ENCODE peak calls at places on chromosomes 2 and 18, in five cellular contexts. R is adrenal gland, E is prostate gland, W is uterus, U is endothelial cell of umbilical vein. B is an unnamed sample.

GRCh38 chr2:149741646-149742045 is 154.1 kb upstream of the MMADHC start:
- DNase-seq in U (peak; percentile 60), W (no peak), R (no peak), E (no peak), B (no peak)

GRCh38 chr2:66962625-66963207 is 434.4 kb upstream of the ETAA1 start:
- DNase-seq in W (peak; percentile 59), E (no peak), U (no peak), R (no peak), B (no peak)

GRCh38 chr2:28273751-28274150 is 118.9 kb upstream of the FOSL2 start:
- DNase-seq in R (no peak), U (no peak), E (no peak), W (no peak), B (no peak)

GRCh38 chr2:175690113-175690716 is 311.9 kb downstream of the LNPK start:
- DNase-seq in W (peak; percentile 22), U (peak; percentile 81), R (peak; percentile 26), E (peak; percentile 41), B (peak; percentile 50)

GRCh38 chr2:128445533-128445900 is 126.8 kb upstream of the HS6ST1 start:
- DNase-seq in E (no peak), R (peak; percentile 2), W (peak; percentile 6), U (no peak), B (peak; percentile 82)

GRCh38 chr2:235765181-235765820 is 271.5 kb downstream of the AGAP1 start:
- DNase-seq in W (peak; percentile 51), R (peak; percentile 37), E (no peak), U (no peak), B (no peak)

GRCh38 chr2:129744649-129745048 is 234.8 kb upstream of the RAB6C start:
- DNase-seq in R (no peak), U (no peak), E (no peak), W (no peak), B (peak; percentile 38)

GRCh38 chr2:150165988-150166965 is 321.2 kb downstream of the RND3 start:
- DNase-seq in U (peak; percentile 59), W (no peak), E (peak; percentile 64), R (no peak), B (no peak)

GRCh38 chr2:236085647-236086046 is 82.5 kb downstream of the GBX2 start:
- DNase-seq in R (no peak), E (no peak), W (no peak), U (no peak), B (no peak)

GRCh38 chr2:128069769-128070168 is 21.2 kb upstream of the UGGT1 start:
- DNase-seq in W (no peak), E (peak; percentile 18), R (peak; percentile 56), U (peak; percentile 55), B (no peak)

GRCh38 chr18:56721491-56721890 is 70.3 kb downstream of the WDR7 start:
- DNase-seq in R (no peak), W (no peak), E (no peak), U (no peak), B (no peak)

GRCh38 chr2:42238644-42239288 is 69.6 kb downstream of the EML4 start:
- DNase-seq in R (peak; percentile 51), W (peak; percentile 26), E (peak; percentile 10), U (peak; percentile 13), B (peak; percentile 33)

GRCh38 chr2:219125225-219125885 is 35.3 kb downstream of the NHEJ1 start:
- DNase-seq in W (peak; percentile 61), E (no peak), U (no peak), R (peak; percentile 95), B (peak; percentile 89)

GRCh38 chr2:181632733-181633401 is 24.0 kb downstream of the CERKL start:
- DNase-seq in R (no peak), E (no peak), W (no peak), U (no peak), B (no peak)

GRCh38 chr2:96236882-96237281 is 28.3 kb upstream of the STARD7 start:
- DNase-seq in E (no peak), W (no peak), R (no peak), U (no peak), B (no peak)

GRCh38 chr2:719734-720133 is 42.5 kb upstream of the TMEM18 start:
- DNase-seq in E (no peak), W (no peak), R (no peak), U (no peak), B (peak; percentile 72)

GRCh38 chr2:73071452-73072399 is at the start of gene SFXN5:
- DNase-seq in E (peak; percentile 93), R (peak; percentile 97), U (peak; percentile 94), W (peak; percentile 96), B (peak; percentile 97)

GRCh38 chr18:32624182-32624723 is 148.6 kb downstream of the KLHL14 start:
- DNase-seq in W (no peak), R (no peak), E (no peak), U (no peak), B (no peak)

GRCh38 chr2:69774984-69775982 is 33.3 kb downstream of the ANXA4 start:
- DNase-seq in W (no peak), R (no peak), U (peak; percentile 23), E (no peak), B (no peak)

GRCh38 chr18:78773303-78773755 is 206.3 kb upstream of the SALL3 start:
- DNase-seq in W (no peak), R (no peak), E (no peak), U (no peak), B (no peak)
- H3K9me3 ChIP-seq in W (no peaks in the 10 kb centered on the region), R (no peaks in the 10 kb centered on the region), E (no peaks in the 10 kb centered on the region), U (peaks cover 5% of the 10 kb centered on the region), B (no peaks in the 10 kb centered on the region)

GRCh38 chr2:204541637-204542036 is 3.6 kb upstream of the PARD3B start:
- DNase-seq in E (no peak), R (no peak), W (no peak), U (no peak), B (no peak)

GRCh38 chr2:204545861-204546773 is 842 bp downstream of the PARD3B start:
- DNase-seq in W (no peak), U (peak; percentile 29), R (peak; percentile 13), E (peak; percentile 10), B (peak; percentile 20)

GRCh38 chr2:204542967-204543608 is 2.2 kb upstream of the PARD3B start:
- DNase-seq in E (no peak), W (no peak), U (no peak), R (no peak), B (no peak)

GRCh38 chr2:204550738-204551137 is 5.5 kb downstream of the PARD3B start:
- DNase-seq in R (no peak), W (no peak), E (no peak), U (no peak), B (no peak)

GRCh38 chr2:204544961-204545860 is at the start of gene PARD3B:
- DNase-seq in U (peak; percentile 74), E (peak; percentile 45), W (peak; percentile 44), R (peak; percentile 61), B (peak; percentile 72)
- TF ChIP-seq POLR2A in U (no peak), E (no peak), W (no peak), R (no peak), B (no peak)

GRCh38 chr2:112626604-112627059 is 19.1 kb upstream of the SLC20A1 start:
- DNase-seq in W (peak; percentile 44), E (peak; percentile 34), R (peak; percentile 51), U (peak; percentile 86), B (peak; percentile 52)

GRCh38 chr2:112629823-112630222 is 15.9 kb upstream of the SLC20A1 start:
- DNase-seq in W (no peak), R (no peak), U (no peak), E (no peak), B (no peak)

GRCh38 chr2:112629224-112629623 is 16.5 kb upstream of the SLC20A1 start:
- DNase-seq in U (no peak), E (no peak), R (no peak), W (no peak), B (no peak)

GRCh38 chr2:112625474-112626114 is 20.1 kb upstream of the SLC20A1 start:
- DNase-seq in E (no peak), R (no peak), U (no peak), W (no peak), B (no peak)

DNA sequence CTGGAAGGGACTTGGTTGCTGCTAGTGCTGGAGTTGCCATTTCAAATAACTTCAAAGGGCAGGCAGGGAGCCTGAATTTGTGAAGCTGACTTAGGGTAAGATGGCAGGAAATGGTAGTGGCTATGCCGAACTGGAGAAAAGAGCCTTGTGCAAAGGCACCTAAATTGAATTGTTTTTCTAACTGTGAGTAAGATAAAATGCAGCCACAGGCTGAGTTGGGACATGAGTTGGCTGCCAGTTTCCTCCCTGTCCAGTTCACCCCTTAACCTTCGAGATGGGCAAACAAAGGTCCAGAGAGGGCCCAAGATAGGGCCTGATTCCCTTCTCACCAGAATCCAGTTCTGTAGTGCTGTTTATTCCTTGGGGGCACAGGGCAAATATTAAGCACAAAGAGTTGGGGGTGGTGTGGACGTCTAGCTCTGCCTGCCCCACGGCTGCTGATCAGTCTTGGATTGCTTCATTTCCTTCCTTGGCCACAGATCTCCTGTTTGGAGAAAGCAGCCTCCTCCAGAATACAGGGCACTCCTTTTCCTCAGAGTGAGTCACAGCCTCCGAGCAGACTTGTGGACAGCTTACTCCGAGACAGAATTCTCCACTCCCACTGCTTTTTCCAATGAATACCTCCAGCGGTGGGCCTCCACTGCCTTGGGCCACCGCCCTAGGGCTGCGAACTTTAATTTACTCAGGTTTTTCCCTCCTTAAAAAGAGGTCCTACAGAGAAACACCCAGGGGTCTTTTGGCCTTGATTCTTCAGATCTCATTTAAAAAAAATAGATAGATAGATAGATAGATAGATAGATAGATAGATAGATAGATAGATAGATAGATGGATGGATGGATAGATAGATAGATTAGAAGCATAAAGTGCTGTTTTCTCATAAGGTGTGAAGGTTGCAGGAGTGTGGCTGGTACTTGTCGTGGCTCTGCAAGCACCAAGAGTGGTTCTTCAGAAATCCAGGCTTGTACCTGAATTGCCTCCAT is 18.4 kb upstream of the SLC20A1 start:
- DNase-seq in R (peak; percentile 42), W (peak; percentile 66), E (no peak), U (peak; percentile 95), B (no peak)
- H3K4me3 ChIP-seq in R (no peak overlapping the region), W (no peak overlapping the region), E (no peak overlapping the region), U (peak overlapping the region; percentile 14), B (no peak overlapping the region)

DNA sequence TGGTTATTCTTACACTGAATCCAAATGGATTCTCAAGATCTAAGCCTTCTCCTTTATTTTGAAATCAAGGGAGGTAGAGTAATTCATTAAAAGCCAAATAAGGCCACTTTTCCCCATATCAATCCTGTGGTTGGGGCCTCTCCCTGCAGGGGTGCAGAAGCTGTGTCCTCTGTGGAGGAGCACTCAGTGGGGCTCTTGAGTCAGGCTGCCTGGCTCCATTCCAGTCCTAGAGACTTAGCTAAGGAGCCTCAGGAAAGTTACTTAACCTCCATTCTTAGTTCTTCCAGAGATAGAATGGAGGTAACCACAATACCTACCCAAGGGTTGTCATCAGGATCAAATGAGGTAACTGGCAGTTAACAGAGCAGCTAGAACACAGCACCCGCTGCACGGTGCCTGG is 564.3 kb downstream of the CMPK2 start:
- DNase-seq in E (no peak), U (no peak), R (no peak), W (no peak), B (no peak)
- H3K9me3 ChIP-seq in E (no peaks in the 10 kb centered on the region), U (peaks cover 2% of the 10 kb centered on the region), R (no peaks in the 10 kb centered on the region), W (no peaks in the 10 kb centered on the region), B (no peaks in the 10 kb centered on the region)

DNA sequence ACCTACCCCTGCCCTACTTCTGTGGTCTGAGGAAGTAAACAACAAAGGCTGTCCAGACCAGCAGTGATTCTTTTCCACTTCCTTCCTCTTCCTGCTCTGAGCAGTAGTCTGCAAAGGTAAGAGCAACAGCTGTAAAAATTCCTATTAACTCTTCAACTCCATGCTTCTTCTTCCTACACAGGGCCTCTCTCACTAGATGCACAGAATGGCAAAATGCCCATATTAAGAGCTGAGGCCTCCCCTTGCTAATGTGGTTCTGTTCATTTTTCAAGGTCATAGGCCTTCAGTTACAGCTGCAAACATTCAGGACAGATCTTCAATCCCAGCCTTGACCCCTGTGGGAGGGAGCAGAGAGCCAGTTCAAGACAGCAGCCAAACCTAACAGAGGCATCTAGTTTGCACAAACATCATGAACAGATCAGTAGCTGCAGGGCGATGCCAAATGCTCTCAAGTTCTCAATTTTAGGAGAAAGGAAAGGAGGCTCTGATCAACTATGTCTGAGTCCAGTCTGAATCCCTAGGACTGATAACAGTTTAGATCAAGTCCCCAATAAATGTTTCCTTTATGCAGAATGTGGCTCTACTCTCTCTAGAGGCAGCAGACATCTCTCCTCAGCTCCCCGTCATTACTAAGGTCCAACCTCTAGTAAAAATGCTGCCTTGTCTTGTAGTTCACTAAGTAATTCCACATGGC is 20.9 kb downstream of the SLC40A1 start:
- DNase-seq in E (no peak), U (peak; percentile 61), W (no peak), R (no peak), B (peak; percentile 64)
- TF ChIP-seq POLR2A in E (no peak), U (no peak), W (no peak), R (no peak), B (no peak)

B was measured in testis.